ENCODE peak calls at places on chromosomes 7 and 10, in seven cellular contexts. K is vagina, T is stomach, C is ovary, F is sigmoid colon, B is prostate gland, I is HCT116. H is an unnamed sample.

GRCh38 chr10:96324447-96324846 is 20.2 kb downstream of the DNTT start:
- DNase-seq in K (no peak), T (no peak), C (no peak), F (no peak), B (no peak), I (no peak), H (no peak)

GRCh38 chr10:58299580-58299979 is 30.6 kb downstream of the CISD1 start:
- DNase-seq in K (no peak), T (peak; percentile 58), C (peak; percentile 47), F (no peak), B (peak; percentile 22), I (peak; percentile 38), H (peak; percentile 72)

GRCh38 chr7:78777844-78778243 is 675.6 kb downstream of the MAGI2 start:
- DNase-seq in K (no peak), T (no peak), C (no peak), F (no peak), B (no peak), I (no peak), H (no peak)

GRCh38 chr7:81081626-81082025 is 162.8 kb upstream of the SEMA3C start:
- DNase-seq in K (no peak), T (no peak), C (no peak), F (no peak), B (no peak), I (no peak), H (no peak)

GRCh38 chr10:72658696-72659400 is 33.0 kb upstream of the MICU1 start:
- DNase-seq in K (no peak), T (no peak), C (no peak), F (no peak), B (no peak), I (no peak), H (no peak)

GRCh38 chr10:92688573-92688926 is 1.2 kb upstream of the HHEX start:
- DNase-seq in K (no peak), T (no peak), C (no peak), F (no peak), B (no peak), I (no peak), H (no peak)

GRCh38 chr10:89853796-89854195 is 152.4 kb downstream of the KIF20B start:
- DNase-seq in K (no peak), T (no peak), C (no peak), F (no peak), B (no peak), I (no peak), H (no peak)

GRCh38 chr10:1044964-1045363 is 4.0 kb downstream of the IDI1 start:
- DNase-seq in K (no peak), T (no peak), C (no peak), F (no peak), B (no peak), I (no peak), H (no peak)

GRCh38 chr7:25167262-25167843 is 42.3 kb upstream of the CYCS start:
- DNase-seq in K (no peak), T (peak; percentile 34), C (no peak), F (no peak), B (no peak), I (no peak), H (no peak)

GRCh38 chr7:7944619-7945282 is 23.8 kb upstream of the GLCCI1 start:
- DNase-seq in K (no peak), T (peak; percentile 32), C (no peak), F (no peak), B (no peak), I (no peak), H (no peak)

GRCh38 chr7:49564379-49564714 is 209.1 kb upstream of the VWC2 start:
- DNase-seq in K (no peak), T (no peak), C (no peak), F (no peak), B (no peak), I (no peak), H (no peak)

GRCh38 chr7:156969972-156970420 is 20.5 kb downstream of the NOM1 start:
- DNase-seq in K (no peak), T (no peak), C (no peak), F (no peak), B (peak; percentile 43), I (no peak), H (peak; percentile 22)

GRCh38 chr7:44638611-44639557 is 32.5 kb downstream of the OGDH start:
- DNase-seq in K (no peak), T (peak; percentile 77), C (peak; percentile 56), F (peak; percentile 79), B (peak; percentile 34), I (peak; percentile 74), H (peak; percentile 93)
- TF ChIP-seq POLR2A in K (no peak), T (no peak), C (no peak), F (no peak), B (no peak), I (peak; percentile 71), H (peak; percentile 25)

DNA sequence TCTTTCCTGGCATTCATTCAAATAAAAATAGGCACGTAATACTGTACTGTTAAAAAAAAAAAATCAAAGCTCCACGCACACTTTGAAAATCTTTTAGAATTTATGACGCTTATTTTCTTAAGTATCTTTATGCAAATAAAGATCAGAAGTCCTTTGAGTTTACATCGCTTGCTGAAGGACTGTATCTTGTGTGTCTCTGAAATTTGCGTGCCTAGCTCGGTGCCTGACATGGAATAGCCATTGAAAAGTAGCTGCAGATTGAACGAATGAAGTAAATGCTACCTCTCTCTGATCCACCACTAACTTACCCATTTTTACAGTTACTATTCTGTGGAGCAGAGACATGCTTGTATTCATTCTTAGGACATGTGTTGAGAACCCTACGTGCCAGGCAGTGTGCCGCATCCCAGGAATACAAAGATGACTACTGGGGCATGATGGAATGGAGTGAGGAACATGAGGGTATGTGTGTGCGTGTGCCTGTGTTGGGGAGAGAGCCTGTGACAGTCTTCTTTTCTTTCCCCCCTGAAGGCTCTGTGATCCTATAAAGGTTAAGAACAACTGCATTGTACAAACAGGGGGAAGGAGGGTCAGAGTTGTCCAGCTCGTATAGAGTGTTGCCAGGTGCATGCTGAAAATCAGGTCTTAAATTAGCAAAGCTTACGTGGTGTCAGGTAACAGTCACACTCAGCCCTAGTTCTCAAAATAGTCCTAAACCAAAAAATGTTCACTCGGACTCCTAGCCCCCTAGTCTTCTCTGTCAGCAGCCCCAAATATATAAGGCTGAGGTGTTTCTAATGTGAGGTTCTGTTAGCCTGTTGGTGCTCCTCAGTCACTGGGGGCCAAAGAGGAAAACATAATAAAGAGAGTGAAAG is 161.8 kb downstream of the CELF2 start:
- DNase-seq in K (no peak), T (no peak), C (no peak), F (no peak), B (no peak), I (no peak), H (no peak)
- TF ChIP-seq POLR2A in K (no peak), T (no peak), C (no peak), F (no peak), B (no peak), I (no peak), H (no peak)

GRCh38 chr10:25023278-25023677 is 6.9 kb downstream of the THNSL1 start:
- DNase-seq in K (no peak), T (no peak), C (no peak), F (no peak), B (no peak), I (no peak), H (no peak)
- TF ChIP-seq POLR2A in K (no peak), T (no peak), C (no peak), F (no peak), B (no peak), I (no peak), H (no peak)

DNA sequence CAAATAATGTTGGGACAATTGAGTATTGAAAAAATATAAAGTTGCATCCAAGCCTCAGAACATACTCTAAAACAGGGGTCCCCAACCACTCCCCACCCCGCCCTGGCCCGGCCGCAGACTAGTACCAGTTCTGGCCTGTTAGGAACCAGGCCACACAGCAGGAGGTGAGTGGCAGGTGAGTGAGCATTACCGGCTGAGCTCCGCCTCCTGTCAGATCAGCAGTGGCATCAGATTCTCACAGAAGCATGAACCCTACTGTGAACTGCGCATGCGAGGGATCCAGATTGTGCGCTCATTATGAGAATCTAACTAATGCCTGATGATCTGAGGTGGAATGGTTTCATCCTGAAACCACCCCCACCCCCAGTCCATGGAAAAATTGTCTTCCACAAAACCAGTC is 19.4 kb downstream of the HIPK2 start:
- DNase-seq in K (no peak), T (no peak), C (no peak), F (no peak), B (no peak), I (no peak), H (no peak)
- TF ChIP-seq POLR2A in K (no peak), T (no peak), C (no peak), F (no peak), B (no peak), I (no peak), H (no peak)

GRCh38 chr7:90298145-90299038 is 22.7 kb downstream of the FAM237B start:
- DNase-seq in K (no peak), T (no peak), C (peak; percentile 15), F (no peak), B (no peak), I (peak; percentile 29), H (peak; percentile 2)
- TF ChIP-seq POLR2A in K (no peak), T (no peak), C (no peak), F (no peak), B (no peak), I (no peak), H (no peak)

GRCh38 chr10:5107860-5108526 is 13.8 kb downstream of the AKR1C3 start:
- DNase-seq in K (no peak), T (no peak), C (no peak), F (no peak), B (no peak), I (no peak), H (no peak)

GRCh38 chr10:5108658-5109416 is 14.6 kb downstream of the AKR1C3 start:
- DNase-seq in K (no peak), T (no peak), C (no peak), F (no peak), B (no peak), I (no peak), H (no peak)

GRCh38 chr10:5103481-5103880 is 9.3 kb downstream of the AKR1C3 start:
- DNase-seq in K (no peak), T (no peak), C (no peak), F (no peak), B (no peak), I (no peak), H (no peak)

GRCh38 chr10:5105626-5106025 is 11.4 kb downstream of the AKR1C3 start:
- DNase-seq in K (no peak), T (no peak), C (no peak), F (no peak), B (no peak), I (no peak), H (no peak)
- TF ChIP-seq POLR2A in K (no peak), T (no peak), C (no peak), F (no peak), B (no peak), I (no peak), H (no peak)

GRCh38 chr10:114441107-114441506 is 36.8 kb upstream of the AFAP1L2 start:
- DNase-seq in K (no peak), T (no peak), C (no peak), F (no peak), B (no peak), I (no peak), H (no peak)
- TF ChIP-seq POLR2A in K (no peak), T (no peak), C (no peak), F (no peak), B (no peak), I (no peak), H (no peak)

H was measured in erythroblast.